ENCODE peak calls at places on chromosomes 11 and 22, in eight cellular contexts. G, Y, J, Z, N, D, W and A are unnamed samples. For H3K36me3 and H3K4me1, the result is how much of the 10 kb centered on the place peaks cover.

GRCh38 chr11:129946256-129946655 is 50.9 kb upstream of the NFRKB start:
- DNase-seq in N (no peak), W (no peak), D (no peak), Z (peak), G (no peak), J (no peak), Y (no peak), A (no peak)

GRCh38 chr22:23530106-23530505 is 50.0 kb downstream of the IGLL1 start:
- DNase-seq in N (no peak), W (no peak), Y (no peak), Z (no peak), D (no peak), J (peak), G (no peak), A (no peak)

GRCh38 chr11:76524461-76524860 is 79.6 kb downstream of the EMSY start:
- DNase-seq in D (no peak), N (no peak), Z (peak), G (no peak), W (no peak), J (no peak), Y (no peak), A (no peak)

GRCh38 chr11:33695051-33695566 is 5.5 kb downstream of the C11orf91 start:
- DNase-seq in J (no peak), N (no peak), D (no peak), G (no peak), W (peak), Z (no peak), Y (no peak), A (no peak)

GRCh38 chr11:23869673-23870072 is 627.2 kb upstream of the LUZP2 start:
- DNase-seq in Y (no peak), Z (no peak), D (no peak), G (no peak), W (no peak), N (no peak), J (no peak), A (no peak)

GRCh38 chr11:69947772-69948255 is 128.6 kb upstream of the FGF3 start:
- DNase-seq in Z (no peak), Y (no peak), W (no peak), J (peak), N (no peak), D (no peak), G (no peak), A (no peak)

GRCh38 chr22:18991138-18991432 is 55.0 kb upstream of the PRODH start:
- DNase-seq in N (no peak), G (no peak), W (no peak), D (no peak), J (no peak), Z (no peak), Y (no peak), A (no peak)

GRCh38 chr22:23862103-23862502 is 4.4 kb downstream of the SLC2A11 start:
- DNase-seq in Z (peak), W (peak), G (peak), J (no peak), N (no peak), Y (peak), D (peak), A (peak)

GRCh38 chr11:107770546-107770945 is 58.7 kb upstream of the SLN start:
- DNase-seq in G (no peak), W (no peak), J (no peak), Y (no peak), D (peak), Z (peak), N (no peak), A (peak)

GRCh38 chr11:67439321-67440228 is 2.1 kb upstream of the PTPRCAP start:
- DNase-seq in G (peak), Y (peak), J (no peak), W (no peak), N (peak), D (peak), Z (no peak), A (peak)

GRCh38 chr22:36763576-36763975 is 12.3 kb downstream of the IFT27 start:
- DNase-seq in N (no peak), J (peak), Z (no peak), Y (no peak), D (no peak), W (no peak), G (peak), A (no peak)

GRCh38 chr22:29817724-29818123 is 20.4 kb downstream of the ASCC2 start:
- DNase-seq in Z (no peak), W (no peak), J (no peak), N (no peak), Y (no peak), G (no peak), D (no peak), A (no peak)

GRCh38 chr22:49618689-49618953 is 209.1 kb downstream of the BRD1 start:
- DNase-seq in D (no peak), N (no peak), J (peak), Y (no peak), W (no peak), G (no peak), Z (no peak), A (no peak)

GRCh38 chr11:68651208-68651984 is 32.9 kb upstream of the GAL start:
- DNase-seq in N (no peak), J (no peak), Z (peak), Y (no peak), G (no peak), W (no peak), D (no peak), A (no peak)

GRCh38 chr11:64053699-64054098 is 18.0 kb downstream of the FLRT1 start:
- DNase-seq in D (no peak), N (no peak), J (no peak), Z (no peak), Y (no peak), W (no peak), G (no peak), A (peak)

GRCh38 chr11:121471167-121471566 is 18.4 kb upstream of the SORL1-AS1 start:
- DNase-seq in N (no peak), Y (no peak), J (no peak), W (no peak), Z (no peak), G (no peak), D (no peak), A (no peak)

GRCh38 chr22:31561970-31562369 is 65.6 kb downstream of the SFI1 start:
- DNase-seq in N (no peak), G (no peak), W (no peak), J (no peak), D (no peak), Z (no peak), Y (no peak), A (no peak)

GRCh38 chr11:70552441-70553150 is 154.3 kb downstream of the CTTN start:
- DNase-seq in Y (no peak), D (no peak), Z (no peak), G (no peak), W (no peak), J (no peak), N (no peak), A (no peak)

GRCh38 chr22:36562261-36562835 is 33.4 kb upstream of the EIF3D start:
- DNase-seq in J (no peak), Z (peak), D (no peak), N (no peak), Y (no peak), G (no peak), W (no peak), A (no peak)

GRCh38 chr22:19149047-19149883 is 827 bp downstream of the GSC2 start:
- DNase-seq in D (no peak), N (no peak), W (no peak), Z (peak), G (no peak), Y (no peak), J (peak), A (peak)

GRCh38 chr11:1209371-1210057 is 13.4 kb upstream of the MUC5B start:
- DNase-seq in G (no peak), N (no peak), D (no peak), J (peak), W (no peak), Y (no peak), Z (no peak), A (no peak)

GRCh38 chr11:122207921-122208764 is 92.1 kb upstream of the BLID start:
- DNase-seq in Y (no peak), D (peak), Z (peak), N (no peak), J (no peak), G (no peak), W (no peak), A (no peak)

GRCh38 chr11:18721576-18722292 is 4.3 kb downstream of the IGSF22 start:
- DNase-seq in Y (peak), G (peak), Z (peak), N (peak), D (peak), J (no peak), W (peak), A (peak)

GRCh38 chr22:40446203-40446602 is 75.8 kb downstream of the SGSM3 start:
- DNase-seq in W (no peak), Y (no peak), N (no peak), D (no peak), Z (no peak), J (no peak), G (no peak), A (no peak)

GRCh38 chr11:79906189-79906588 is 465.4 kb upstream of the TENM4 start:
- DNase-seq in G (no peak), D (no peak), W (no peak), N (peak), Y (no peak), J (no peak), Z (no peak), A (no peak)

GRCh38 chr22:47062126-47062525 is 299.7 kb downstream of the TBC1D22A start:
- DNase-seq in D (no peak), N (no peak), Z (no peak), J (peak), W (peak), G (no peak), Y (no peak), A (no peak)
- H3K36me3 ChIP-seq in D (under half), N (under half), Z (under half), J (under half), W (under half), G (under half), Y (under half), A (under half)

DNA sequence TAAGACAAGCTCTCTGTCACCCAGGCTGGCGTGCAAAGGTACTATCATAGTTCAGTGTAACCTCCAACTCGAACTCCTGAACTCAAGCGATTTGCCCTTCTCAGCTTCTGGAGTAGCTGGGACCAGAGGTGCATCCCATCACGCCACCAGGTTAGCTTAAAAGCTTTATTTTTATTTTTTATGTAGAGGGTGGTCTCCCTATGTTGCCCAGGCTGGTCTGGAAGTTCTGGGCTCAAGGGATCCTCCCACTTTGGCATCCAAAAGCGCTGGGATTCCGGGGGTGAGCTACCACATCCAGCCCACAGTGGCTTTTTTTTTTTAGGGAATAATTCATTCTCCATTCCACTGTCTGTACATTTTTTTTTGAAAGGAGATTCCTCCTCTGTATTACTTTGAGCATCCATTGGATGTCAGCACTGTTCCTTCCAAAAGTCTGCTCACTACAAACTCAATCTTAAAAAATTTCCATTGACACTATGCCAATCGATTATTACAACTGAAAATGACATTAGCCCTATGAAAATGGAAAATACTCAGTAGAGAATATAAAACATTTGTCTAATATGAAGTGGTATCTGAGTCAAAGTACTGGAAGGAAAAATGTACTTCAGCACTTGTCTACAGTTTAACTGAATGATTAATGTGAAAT is 1.3 kb upstream of the LPXN start:
- DNase-seq in G (no peak), Y (no peak), W (no peak), N (no peak), J (no peak), Z (peak), D (peak), A (peak)
- H3K4me1 ChIP-seq in G (under half), Y (half or more), W (half or more), N (under half), J (half or more), Z (under half), D (half or more), A (under half)

GRCh38 chr11:72685560-72686480 is 11.6 kb upstream of the PDE2A start:
- DNase-seq in G (no peak), Y (no peak), Z (no peak), D (peak), J (no peak), N (peak), W (no peak), A (peak)

GRCh38 chr11:72688486-72688885 is 14.3 kb upstream of the PDE2A start:
- DNase-seq in J (peak), D (no peak), Y (no peak), W (no peak), N (no peak), G (no peak), Z (no peak), A (no peak)

GRCh38 chr11:72687326-72687725 is 13.1 kb upstream of the PDE2A start:
- DNase-seq in W (no peak), D (no peak), G (no peak), N (no peak), J (no peak), Y (no peak), Z (no peak), A (no peak)

GRCh38 chr11:72688929-72689328 is 14.7 kb upstream of the PDE2A start:
- DNase-seq in D (no peak), Z (no peak), Y (no peak), N (no peak), J (peak), W (no peak), G (no peak), A (no peak)

DNA sequence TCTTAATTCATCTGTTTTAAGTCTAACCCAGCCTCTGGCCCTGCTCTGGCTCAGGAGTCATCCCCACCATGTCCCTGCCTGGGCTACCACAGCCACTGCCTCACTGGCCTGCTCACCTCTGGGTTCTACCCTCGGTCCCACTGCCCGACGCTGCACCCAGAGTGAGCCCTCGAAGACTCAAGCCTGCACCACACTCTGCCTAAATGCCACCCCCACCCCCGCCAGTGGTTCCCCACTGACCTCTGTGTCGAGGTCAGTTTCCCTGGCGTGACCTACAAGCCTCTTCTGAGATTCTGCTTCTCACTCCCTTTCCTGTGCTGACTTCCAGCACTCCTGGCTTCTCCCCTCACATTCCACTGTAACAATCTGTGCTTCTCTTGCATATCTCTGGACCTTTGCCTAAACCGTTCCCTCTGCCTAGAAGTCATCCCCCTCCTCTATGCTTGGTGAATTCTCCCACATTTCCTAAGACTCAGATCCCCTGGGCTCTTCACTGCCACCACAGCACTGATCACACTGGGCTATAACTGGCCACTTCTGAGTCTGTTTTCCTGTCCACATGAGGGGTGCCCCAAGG is 12.5 kb upstream of the PDE2A start:
- DNase-seq in J (no peak), G (no peak), W (no peak), Y (no peak), N (no peak), D (no peak), Z (no peak), A (no peak)
- H3K36me3 ChIP-seq in J (half or more), G (under half), W (under half), Y (under half), N (under half), D (half or more), Z (under half), A (under half)

GRCh38 chr11:94796863-94797262 is 28.7 kb downstream of the AMOTL1 start:
- DNase-seq in J (no peak), N (no peak), G (no peak), D (no peak), Z (peak), W (no peak), Y (no peak), A (no peak)
- H3K4me1 ChIP-seq in J (under half), N (under half), G (under half), D (half or more), Z (under half), W (half or more), Y (under half), A (under half)

DNA sequence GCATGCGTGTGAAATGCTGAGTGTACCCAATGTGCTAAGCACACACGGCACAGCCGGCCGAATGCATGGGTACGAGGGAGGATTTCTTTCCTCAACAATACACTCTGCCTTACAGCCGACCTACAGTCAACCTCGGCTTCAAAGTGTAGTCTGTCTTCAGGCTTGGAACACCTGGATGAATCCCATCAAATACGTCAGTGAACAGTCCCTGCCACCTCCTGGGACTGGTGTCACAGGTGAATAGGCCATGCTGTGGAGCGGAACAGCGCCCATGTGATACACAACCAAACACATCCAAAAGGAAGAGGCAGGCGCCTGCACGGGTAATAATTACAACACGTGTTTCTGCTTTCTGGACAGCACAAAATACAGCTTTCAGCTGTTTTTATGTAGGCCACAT is 20.9 kb upstream of the BID start:
- DNase-seq in N (no peak), D (no peak), W (no peak), Z (no peak), J (no peak), Y (no peak), G (no peak), A (no peak)
- H3K36me3 ChIP-seq in N (under half), D (under half), W (under half), Z (under half), J (under half), Y (under half), G (under half), A (under half)

DNA sequence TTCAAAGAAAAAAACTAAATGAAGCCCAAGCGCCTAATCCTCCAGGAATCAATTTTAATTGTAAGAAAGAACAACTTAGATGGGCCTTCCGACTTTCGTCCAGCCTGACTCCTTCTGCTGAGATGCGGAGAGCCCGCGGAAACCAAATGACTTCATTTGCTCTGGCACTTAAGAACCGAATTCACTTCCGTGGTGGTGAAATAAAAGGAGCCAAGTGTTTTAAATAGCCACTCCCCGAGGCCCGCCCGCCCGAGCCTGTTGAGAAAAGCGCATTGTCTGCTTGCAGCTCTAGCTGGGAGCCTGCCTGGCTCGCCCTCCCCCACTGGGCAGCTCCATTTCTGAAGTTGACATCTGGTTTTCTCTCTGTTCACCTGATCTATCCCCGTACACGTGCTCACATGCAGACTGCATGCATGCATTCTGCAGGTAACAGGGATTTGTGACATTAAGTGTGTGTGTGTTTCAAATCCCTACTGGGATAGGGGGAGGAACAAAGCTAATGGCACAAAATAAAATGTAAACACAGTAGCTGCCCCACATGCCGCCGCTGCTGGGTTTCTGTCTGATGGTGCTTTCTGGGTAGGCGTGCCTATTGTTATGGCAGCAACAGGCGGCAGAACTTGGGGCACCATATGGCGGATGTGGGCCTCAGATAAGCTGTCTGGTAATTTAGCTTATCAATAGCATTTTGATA is 6.2 kb downstream of the TEAD1 start:
- DNase-seq in N (peak), D (peak), J (peak), W (peak), Z (peak), G (peak), Y (no peak), A (peak)
- H3K4me1 ChIP-seq in N (under half), D (half or more), J (under half), W (half or more), Z (under half), G (under half), Y (under half), A (under half)